ENCODE peak calls at places on chromosomes 13 and 19, in six cellular contexts. One of them, this sample, is unnamed.
A peak's percentile ranks its signal among the peaks of the same experiment; 100 is the strongest.

GRCh38 chr13:97275265-97275664 is 53.1 kb downstream of the MBNL2 start:
- DNase-seq in CD4-positive, alpha-beta T cell: no peak
- DNase-seq in ascending aorta: no peak
- DNase-seq in caudate nucleus: no peak
- DNase-seq in mesendoderm: no peak
- DNase-seq in CD8-positive, alpha-beta T cell: no peak
- DNase-seq in this sample: no peak

GRCh38 chr19:11382898-11383705 is 1.0 kb downstream of the EPOR start:
- DNase-seq in mesendoderm: peak; percentile 87
- DNase-seq in CD8-positive, alpha-beta T cell: peak; percentile 55
- DNase-seq in CD4-positive, alpha-beta T cell: peak; percentile 17
- DNase-seq in caudate nucleus: no peak
- DNase-seq in ascending aorta: peak; percentile 75
- DNase-seq in this sample: no peak

GRCh38 chr13:74770361-74770760 is 636.2 kb upstream of the KLF12 start:
- DNase-seq in CD4-positive, alpha-beta T cell: no peak
- DNase-seq in CD8-positive, alpha-beta T cell: no peak
- DNase-seq in ascending aorta: no peak
- DNase-seq in caudate nucleus: no peak
- DNase-seq in mesendoderm: peak; percentile 20
- DNase-seq in this sample: no peak

GRCh38 chr13:23871616-23872220 is 17.5 kb downstream of the MIPEP start:
- DNase-seq in mesendoderm: peak; percentile 34
- DNase-seq in CD8-positive, alpha-beta T cell: no peak
- DNase-seq in ascending aorta: no peak
- DNase-seq in CD4-positive, alpha-beta T cell: no peak
- DNase-seq in caudate nucleus: no peak
- DNase-seq in this sample: no peak

GRCh38 chr19:49766938-49767315 is at the start of gene AP2A1:
- DNase-seq in CD8-positive, alpha-beta T cell: no peak
- DNase-seq in CD4-positive, alpha-beta T cell: no peak
- DNase-seq in mesendoderm: no peak
- DNase-seq in ascending aorta: no peak
- DNase-seq in caudate nucleus: no peak
- DNase-seq in this sample: no peak

GRCh38 chr13:74298912-74299311 is 164.7 kb upstream of the KLF12 start:
- DNase-seq in ascending aorta: no peak
- DNase-seq in caudate nucleus: no peak
- DNase-seq in CD8-positive, alpha-beta T cell: no peak
- DNase-seq in mesendoderm: no peak
- DNase-seq in CD4-positive, alpha-beta T cell: no peak
- DNase-seq in this sample: no peak

GRCh38 chr13:91087276-91087675 is 260.2 kb upstream of the MIR17HG start:
- DNase-seq in caudate nucleus: no peak
- DNase-seq in mesendoderm: no peak
- DNase-seq in CD4-positive, alpha-beta T cell: no peak
- DNase-seq in ascending aorta: no peak
- DNase-seq in CD8-positive, alpha-beta T cell: no peak
- DNase-seq in this sample: no peak

GRCh38 chr13:98155475-98156111 is 12.7 kb downstream of the FARP1 start:
- DNase-seq in CD4-positive, alpha-beta T cell: no peak
- DNase-seq in mesendoderm: no peak
- DNase-seq in ascending aorta: no peak
- DNase-seq in caudate nucleus: no peak
- DNase-seq in CD8-positive, alpha-beta T cell: no peak
- DNase-seq in this sample: no peak

GRCh38 chr13:19382111-19382510 is 179.2 kb downstream of the TPTE2 start:
- DNase-seq in mesendoderm: no peak
- DNase-seq in CD4-positive, alpha-beta T cell: no peak
- DNase-seq in ascending aorta: no peak
- DNase-seq in caudate nucleus: no peak
- DNase-seq in CD8-positive, alpha-beta T cell: no peak
- DNase-seq in this sample: no peak

GRCh38 chr13:31242935-31243334 is 43.2 kb downstream of the B3GLCT start:
- DNase-seq in ascending aorta: no peak
- DNase-seq in CD4-positive, alpha-beta T cell: no peak
- DNase-seq in mesendoderm: no peak
- DNase-seq in caudate nucleus: no peak
- DNase-seq in CD8-positive, alpha-beta T cell: no peak
- DNase-seq in this sample: no peak

GRCh38 chr13:44842158-44842557 is 147.1 kb downstream of the NUFIP1 start:
- DNase-seq in CD4-positive, alpha-beta T cell: no peak
- DNase-seq in mesendoderm: no peak
- DNase-seq in ascending aorta: no peak
- DNase-seq in caudate nucleus: no peak
- DNase-seq in CD8-positive, alpha-beta T cell: no peak
- DNase-seq in this sample: no peak

GRCh38 chr13:48975101-48975925 is at the start of gene FNDC3A:
- DNase-seq in mesendoderm: peak; percentile 90
- DNase-seq in CD8-positive, alpha-beta T cell: no peak
- DNase-seq in ascending aorta: peak; percentile 88
- DNase-seq in caudate nucleus: no peak
- DNase-seq in CD4-positive, alpha-beta T cell: peak; percentile 57
- DNase-seq in this sample: no peak

GRCh38 chr19:49953376-49953775 is 7.6 kb downstream of the SIGLEC11 start:
- DNase-seq in ascending aorta: no peak
- DNase-seq in CD4-positive, alpha-beta T cell: no peak
- DNase-seq in CD8-positive, alpha-beta T cell: no peak
- DNase-seq in caudate nucleus: no peak
- DNase-seq in mesendoderm: no peak
- DNase-seq in this sample: no peak

GRCh38 chr19:920051-920857 is 3.1 kb downstream of the KISS1R start:
- DNase-seq in CD4-positive, alpha-beta T cell: peak; percentile 73
- DNase-seq in mesendoderm: no peak
- DNase-seq in CD8-positive, alpha-beta T cell: peak; percentile 82
- DNase-seq in caudate nucleus: no peak
- DNase-seq in ascending aorta: no peak
- DNase-seq in this sample: no peak

GRCh38 chr13:47168086-47168485 is 271.2 kb upstream of the HTR2A start:
- DNase-seq in mesendoderm: no peak
- DNase-seq in CD8-positive, alpha-beta T cell: no peak
- DNase-seq in CD4-positive, alpha-beta T cell: no peak
- DNase-seq in ascending aorta: no peak
- DNase-seq in caudate nucleus: no peak
- DNase-seq in this sample: no peak

GRCh38 chr13:47170971-47171370 is 274.1 kb upstream of the HTR2A start:
- DNase-seq in CD8-positive, alpha-beta T cell: no peak
- DNase-seq in ascending aorta: no peak
- DNase-seq in mesendoderm: no peak
- DNase-seq in CD4-positive, alpha-beta T cell: no peak
- DNase-seq in caudate nucleus: no peak
- DNase-seq in this sample: no peak

GRCh38 chr13:47166341-47166740 is 269.5 kb upstream of the HTR2A start:
- DNase-seq in CD4-positive, alpha-beta T cell: no peak
- DNase-seq in CD8-positive, alpha-beta T cell: no peak
- DNase-seq in ascending aorta: no peak
- DNase-seq in mesendoderm: no peak
- DNase-seq in caudate nucleus: no peak
- DNase-seq in this sample: no peak
- H3K27ac ChIP-seq in CD4-positive, alpha-beta T cell: no peak overlapping the region
- H3K27ac ChIP-seq in CD8-positive, alpha-beta T cell: no peak overlapping the region
- H3K27ac ChIP-seq in ascending aorta: no peak overlapping the region
- H3K27ac ChIP-seq in mesendoderm: no peak overlapping the region
- H3K27ac ChIP-seq in caudate nucleus: no peak overlapping the region
- H3K27ac ChIP-seq in this sample: no peak overlapping the region

GRCh38 chr19:13024126-13024957 is 29.1 kb downstream of the NFIX start:
- DNase-seq in caudate nucleus: no peak
- DNase-seq in ascending aorta: no peak
- DNase-seq in mesendoderm: peak; percentile 23
- DNase-seq in CD4-positive, alpha-beta T cell: no peak
- DNase-seq in CD8-positive, alpha-beta T cell: no peak
- DNase-seq in this sample: peak; percentile 62

GRCh38 chr19:13025819-13026477 is 30.7 kb downstream of the NFIX start:
- DNase-seq in ascending aorta: no peak
- DNase-seq in CD8-positive, alpha-beta T cell: no peak
- DNase-seq in caudate nucleus: no peak
- DNase-seq in CD4-positive, alpha-beta T cell: no peak
- DNase-seq in mesendoderm: no peak
- DNase-seq in this sample: no peak

GRCh38 chr19:13023666-13024065 is 28.4 kb downstream of the NFIX start:
- DNase-seq in caudate nucleus: no peak
- DNase-seq in ascending aorta: no peak
- DNase-seq in CD4-positive, alpha-beta T cell: no peak
- DNase-seq in CD8-positive, alpha-beta T cell: no peak
- DNase-seq in mesendoderm: no peak
- DNase-seq in this sample: no peak

GRCh38 chr19:13026478-13026999 is 31.3 kb downstream of the NFIX start:
- DNase-seq in CD4-positive, alpha-beta T cell: no peak
- DNase-seq in caudate nucleus: no peak
- DNase-seq in CD8-positive, alpha-beta T cell: no peak
- DNase-seq in mesendoderm: no peak
- DNase-seq in ascending aorta: no peak
- DNase-seq in this sample: no peak

GRCh38 chr19:13024958-13025653 is 29.8 kb downstream of the NFIX start:
- DNase-seq in CD4-positive, alpha-beta T cell: no peak
- DNase-seq in ascending aorta: no peak
- DNase-seq in mesendoderm: peak; percentile 50
- DNase-seq in CD8-positive, alpha-beta T cell: no peak
- DNase-seq in caudate nucleus: no peak
- DNase-seq in this sample: no peak
- H3K27ac ChIP-seq in CD4-positive, alpha-beta T cell: no peak overlapping the region
- H3K27ac ChIP-seq in ascending aorta: peak overlapping the region; percentile 95
- H3K27ac ChIP-seq in mesendoderm: no peak overlapping the region
- H3K27ac ChIP-seq in CD8-positive, alpha-beta T cell: no peak overlapping the region
- H3K27ac ChIP-seq in caudate nucleus: peak overlapping the region; percentile 99
- H3K27ac ChIP-seq in this sample: peak overlapping the region; percentile 99

GRCh38 chr13:73215807-73216206 is 157.0 kb downstream of the KLF5 start:
- DNase-seq in mesendoderm: peak; percentile 17
- DNase-seq in CD4-positive, alpha-beta T cell: no peak
- DNase-seq in ascending aorta: no peak
- DNase-seq in CD8-positive, alpha-beta T cell: no peak
- DNase-seq in caudate nucleus: no peak
- DNase-seq in this sample: no peak
- H3K27ac ChIP-seq in mesendoderm: no peak overlapping the region
- H3K27ac ChIP-seq in CD4-positive, alpha-beta T cell: no peak overlapping the region
- H3K27ac ChIP-seq in ascending aorta: no peak overlapping the region
- H3K27ac ChIP-seq in CD8-positive, alpha-beta T cell: no peak overlapping the region
- H3K27ac ChIP-seq in caudate nucleus: no peak overlapping the region
- H3K27ac ChIP-seq in this sample: no peak overlapping the region

DNA sequence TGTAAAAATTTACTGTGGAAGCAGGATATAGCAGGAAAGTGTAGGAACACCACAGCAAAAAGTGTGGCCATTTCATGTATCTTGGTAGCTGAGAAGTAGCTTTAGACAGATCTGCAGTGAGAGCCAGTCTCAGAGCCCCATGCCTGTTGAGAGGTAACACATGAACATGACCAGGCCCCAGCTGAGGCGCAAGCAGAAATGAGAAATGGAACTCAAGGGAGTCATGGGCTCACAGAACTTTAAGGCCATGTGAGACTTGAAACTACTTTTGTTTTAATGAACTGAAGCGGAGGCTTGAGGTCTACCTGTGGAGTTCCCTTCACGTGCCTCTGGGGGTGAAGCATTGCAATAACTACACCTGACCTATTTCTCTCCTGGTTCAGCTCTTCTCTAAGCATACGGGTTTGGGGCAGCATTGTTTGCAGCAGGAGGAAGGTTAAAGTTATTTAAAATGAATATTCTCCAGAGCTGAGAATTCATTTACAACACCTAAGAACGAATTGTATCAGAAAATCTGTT is 3.3 kb downstream of the MYO16 start:
- DNase-seq in mesendoderm: no peak
- DNase-seq in CD4-positive, alpha-beta T cell: no peak
- DNase-seq in caudate nucleus: no peak
- DNase-seq in CD8-positive, alpha-beta T cell: no peak
- DNase-seq in ascending aorta: no peak
- DNase-seq in this sample: no peak
- H3K27ac ChIP-seq in mesendoderm: no peak overlapping the region
- H3K27ac ChIP-seq in CD4-positive, alpha-beta T cell: no peak overlapping the region
- H3K27ac ChIP-seq in caudate nucleus: no peak overlapping the region
- H3K27ac ChIP-seq in CD8-positive, alpha-beta T cell: no peak overlapping the region
- H3K27ac ChIP-seq in ascending aorta: no peak overlapping the region
- H3K27ac ChIP-seq in this sample: no peak overlapping the region

GRCh38 chr13:40928980-40929379 is 90.1 kb downstream of the ELF1 start:
- DNase-seq in ascending aorta: no peak
- DNase-seq in mesendoderm: no peak
- DNase-seq in CD4-positive, alpha-beta T cell: no peak
- DNase-seq in caudate nucleus: no peak
- DNase-seq in CD8-positive, alpha-beta T cell: no peak
- DNase-seq in this sample: no peak
- H3K27ac ChIP-seq in ascending aorta: no peak overlapping the region
- H3K27ac ChIP-seq in mesendoderm: no peak overlapping the region
- H3K27ac ChIP-seq in CD4-positive, alpha-beta T cell: peak overlapping the region; percentile 4
- H3K27ac ChIP-seq in caudate nucleus: no peak overlapping the region
- H3K27ac ChIP-seq in CD8-positive, alpha-beta T cell: no peak overlapping the region
- H3K27ac ChIP-seq in this sample: no peak overlapping the region

DNA sequence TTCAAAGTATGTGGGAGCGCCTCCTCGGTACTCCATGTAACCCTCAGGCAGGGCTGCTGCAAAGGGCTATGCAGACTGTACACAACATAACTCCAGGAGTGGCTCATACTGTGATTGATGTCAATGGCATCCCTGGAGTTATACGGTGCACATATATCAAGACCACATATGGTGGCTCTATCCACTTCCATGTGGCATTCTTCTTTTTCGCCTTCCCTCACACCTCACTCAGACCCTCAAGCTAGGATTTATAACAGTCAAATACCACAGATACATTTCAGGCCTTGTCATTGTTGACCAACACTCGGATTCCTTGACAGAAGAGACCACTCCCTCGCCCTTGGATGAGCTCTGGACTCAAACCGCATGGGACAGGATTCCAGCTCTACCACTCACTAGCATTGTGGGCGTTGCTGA is 11.3 kb upstream of the UBL3 start:
- DNase-seq in CD4-positive, alpha-beta T cell: no peak
- DNase-seq in ascending aorta: no peak
- DNase-seq in CD8-positive, alpha-beta T cell: no peak
- DNase-seq in caudate nucleus: no peak
- DNase-seq in mesendoderm: peak; percentile 68
- DNase-seq in this sample: no peak
- H3K27ac ChIP-seq in CD4-positive, alpha-beta T cell: no peak overlapping the region
- H3K27ac ChIP-seq in ascending aorta: no peak overlapping the region
- H3K27ac ChIP-seq in CD8-positive, alpha-beta T cell: no peak overlapping the region
- H3K27ac ChIP-seq in caudate nucleus: no peak overlapping the region
- H3K27ac ChIP-seq in mesendoderm: no peak overlapping the region
- H3K27ac ChIP-seq in this sample: no peak overlapping the region

GRCh38 chr13:20708216-20708615 is 4.7 kb downstream of the IL17D start:
- DNase-seq in mesendoderm: no peak
- DNase-seq in ascending aorta: no peak
- DNase-seq in CD4-positive, alpha-beta T cell: no peak
- DNase-seq in CD8-positive, alpha-beta T cell: no peak
- DNase-seq in caudate nucleus: no peak
- DNase-seq in this sample: no peak
- H3K27ac ChIP-seq in mesendoderm: no peak overlapping the region
- H3K27ac ChIP-seq in ascending aorta: peak overlapping the region; percentile 19
- H3K27ac ChIP-seq in CD4-positive, alpha-beta T cell: no peak overlapping the region
- H3K27ac ChIP-seq in CD8-positive, alpha-beta T cell: no peak overlapping the region
- H3K27ac ChIP-seq in caudate nucleus: peak overlapping the region; percentile 62
- H3K27ac ChIP-seq in this sample: no peak overlapping the region

This sample was measured in substantia nigra.